ENCODE peak calls at places on chromosomes 12 and 14, in four cellular contexts. O is PC-3, G is tibial artery, E is heart left ventricle. W is an unnamed sample.

GRCh38 chr12:6044082-6044481 is 80.4 kb downstream of the VWF start:
- DNase-seq in G (no peak), E (no peak), O (peak; percentile 64), W (no peak)

GRCh38 chr12:113285679-113286645 is 48.9 kb downstream of the SLC8B1 start:
- DNase-seq in O (no peak), G (no peak), E (no peak), W (no peak)

GRCh38 chr12:1634590-1635191 is 5.7 kb downstream of the WNT5B start:
- DNase-seq in G (peak; percentile 86), E (peak; percentile 91), O (peak; percentile 78), W (peak; percentile 88)

GRCh38 chr14:53596845-53597525 is 359.6 kb downstream of the BMP4 start:
- DNase-seq in O (peak; percentile 65), G (no peak), E (no peak), W (no peak)

GRCh38 chr12:11797317-11797913 is 147.9 kb downstream of the ETV6 start:
- DNase-seq in G (no peak), E (no peak), O (no peak), W (no peak)

GRCh38 chr12:51622564-51622963 is 31.5 kb downstream of the SCN8A start:
- DNase-seq in E (no peak), O (peak; percentile 65), G (no peak), W (no peak)

GRCh38 chr14:72594099-72594901 is 299.6 kb downstream of the DPF3 start:
- DNase-seq in G (no peak), E (no peak), O (no peak), W (no peak)

GRCh38 chr12:80056845-80057244 is 42.5 kb upstream of the OTOGL start:
- DNase-seq in G (no peak), E (no peak), O (peak; percentile 18), W (peak; percentile 31)

GRCh38 chr12:28222081-28222700 is 31.9 kb downstream of the CCDC91 start:
- DNase-seq in E (peak; percentile 38), O (no peak), G (no peak), W (no peak)

GRCh38 chr12:32471601-32472001 is 72.2 kb downstream of the FGD4 start:
- DNase-seq in G (no peak), O (peak; percentile 3), E (no peak), W (no peak)

GRCh38 chr12:1859643-1860042 is 39.3 kb downstream of the LRTM2 start:
- DNase-seq in O (peak; percentile 68), G (peak; percentile 55), E (no peak), W (no peak)

GRCh38 chr14:52607061-52607460 is 54.4 kb downstream of the GPR137C start:
- DNase-seq in O (no peak), G (no peak), E (no peak), W (no peak)

DNA sequence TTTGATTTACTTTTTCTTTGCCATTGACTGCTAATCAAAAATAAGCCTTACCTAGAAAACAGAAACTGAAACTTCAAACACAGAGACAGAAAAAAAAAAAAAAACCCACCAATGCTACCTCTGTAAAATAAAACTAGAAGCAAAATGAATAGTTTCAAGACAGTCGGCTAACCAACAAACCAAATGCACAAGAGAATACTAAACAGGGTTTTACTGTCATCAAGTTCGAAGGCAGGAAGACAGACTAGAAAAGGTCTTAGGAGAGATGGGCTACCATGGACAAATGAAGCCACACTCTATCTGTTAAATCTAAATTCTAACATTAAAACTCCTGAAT is 59.5 kb downstream of the SEL1L start:
- DNase-seq in G (no peak), O (no peak), E (no peak), W (no peak)
- H3K36me3 ChIP-seq in G (peaks cover 46% of the 10 kb centered on the region), O (peaks cover 20% of the 10 kb centered on the region), E (no peaks in the 10 kb centered on the region), W (no peaks in the 10 kb centered on the region)

GRCh38 chr14:20458031-20458789 is 3.0 kb downstream of the PIP4P1 start:
- DNase-seq in O (no peak), E (no peak), G (no peak), W (no peak)

GRCh38 chr14:20455355-20456300 is 602 bp downstream of the APEX1 start:
- DNase-seq in E (peak; percentile 58), G (no peak), O (peak; percentile 78), W (no peak)

GRCh38 chr14:20454645-20455354 is at the start of the genes APEX1 and OSGEP:
- DNase-seq in G (peak; percentile 99), O (peak; percentile 99), E (peak; percentile 98), W (peak; percentile 98)

GRCh38 chr14:20454359-20454644 is 310 bp downstream of the OSGEP start:
- DNase-seq in G (no peak), O (peak; percentile 90), E (no peak), W (no peak)

GRCh38 chr14:20456971-20457370 is 1.9 kb downstream of the APEX1 start:
- DNase-seq in G (no peak), E (no peak), O (no peak), W (no peak)
- H3K36me3 ChIP-seq in G (peaks cover 34% of the 10 kb centered on the region), E (no peaks in the 10 kb centered on the region), O (peaks cover 30% of the 10 kb centered on the region), W (no peaks in the 10 kb centered on the region)

GRCh38 chr14:74290415-74290814 is 12.3 kb downstream of the ABCD4 start:
- DNase-seq in E (no peak), O (peak; percentile 51), G (no peak), W (no peak)
- H3K36me3 ChIP-seq in E (no peaks in the 10 kb centered on the region), O (peaks cover 12% of the 10 kb centered on the region), G (peaks cover 71% of the 10 kb centered on the region), W (no peaks in the 10 kb centered on the region)

GRCh38 chr14:88588081-88588480 is 25.2 kb downstream of the ZC3H14 start:
- DNase-seq in O (no peak), E (no peak), G (no peak), W (no peak)

GRCh38 chr14:88584451-88584850 is 21.6 kb downstream of the ZC3H14 start:
- DNase-seq in G (no peak), E (no peak), O (no peak), W (no peak)

GRCh38 chr14:88592016-88592415 is 29.2 kb downstream of the ZC3H14 start:
- DNase-seq in O (no peak), E (no peak), G (no peak), W (no peak)

DNA sequence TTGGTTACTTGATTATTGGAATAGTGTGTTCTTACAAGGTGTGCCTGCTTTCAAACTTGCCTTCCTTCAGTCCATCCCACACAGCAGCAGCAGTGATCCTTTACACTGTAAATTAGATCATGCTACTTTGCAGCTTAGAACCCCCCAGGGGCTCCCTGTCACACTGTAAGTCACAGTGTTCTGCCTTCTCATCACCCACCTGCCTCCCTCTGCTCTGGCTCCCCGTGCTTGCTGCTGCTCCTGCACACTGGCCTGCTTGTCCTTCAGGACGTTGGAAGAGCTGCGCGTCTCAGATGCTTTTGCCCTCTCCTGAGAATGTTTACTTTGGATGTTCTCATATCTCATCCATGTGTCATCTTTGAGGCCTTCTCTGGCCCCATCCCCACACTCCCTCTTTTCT is 27.3 kb downstream of the ZC3H14 start:
- DNase-seq in E (no peak), O (no peak), G (no peak), W (no peak)
- H3K36me3 ChIP-seq in E (peaks cover 2% of the 10 kb centered on the region), O (peaks cover 40% of the 10 kb centered on the region), G (peaks cover 54% of the 10 kb centered on the region), W (no peaks in the 10 kb centered on the region)

DNA sequence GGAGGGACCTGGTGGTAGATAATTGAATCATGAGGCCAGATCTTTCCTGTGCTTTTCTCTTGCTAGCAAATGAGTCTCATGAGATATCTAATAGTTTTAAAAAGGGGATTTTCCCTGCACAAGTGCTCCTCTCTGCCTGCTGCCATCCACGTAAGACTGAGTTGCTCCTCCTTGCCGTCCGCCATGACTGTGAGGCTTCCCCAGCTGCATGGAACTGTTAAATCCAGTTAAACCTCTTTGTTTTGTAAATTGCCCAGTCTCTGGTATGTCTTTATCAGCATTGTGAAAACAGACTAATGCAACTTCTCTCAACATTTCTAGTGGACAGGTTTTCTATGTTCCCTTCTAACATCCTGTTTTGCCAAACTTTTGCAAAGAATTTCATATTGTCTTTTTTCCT is 70.6 kb downstream of the RCOR1 start:
- DNase-seq in G (no peak), O (no peak), E (no peak), W (no peak)
- H3K36me3 ChIP-seq in G (no peaks in the 10 kb centered on the region), O (no peaks in the 10 kb centered on the region), E (no peaks in the 10 kb centered on the region), W (no peaks in the 10 kb centered on the region)

GRCh38 chr12:19848426-19848825 is 409.1 kb downstream of the AEBP2 start:
- DNase-seq in O (no peak), E (no peak), G (no peak), W (no peak)
- H3K36me3 ChIP-seq in O (no peaks in the 10 kb centered on the region), E (no peaks in the 10 kb centered on the region), G (no peaks in the 10 kb centered on the region), W (no peaks in the 10 kb centered on the region)